ENCODE peak calls at places on chromosomes 13 and 19, in eight cellular contexts. W is hepatic stellate cell; H is CD8-positive, alpha-beta memory T cell; J is A549; T is stimulated activated CD4-positive, alpha-beta T cell treated with anti-CD3 and anti-CD28 coated beads, Interleukin-4, amount 100 ng/mL, for 48 hours; O is left colon; A is NCI-H1436; N is stimulated activated CD8-positive, alpha-beta memory T cell treated with anti-CD3 and anti-CD28 coated beads, Interleukin-7, amount 100 ng/mL, for 48 hours. Z is an unnamed sample.

GRCh38 chr19:10593820-10594637 is 6.9 kb upstream of the AP1M2 start:
- DNase-seq in W (no peak), H (no peak), J (no peak), T (no peak), O (peak), A (no peak), N (no peak), Z (no peak)

GRCh38 chr19:46355234-46355990 is 8.5 kb downstream of the PPP5C start:
- DNase-seq in W (no peak), H (no peak), J (peak), T (peak), O (no peak), A (no peak), N (no peak), Z (peak)

GRCh38 chr13:27634231-27634630 is 12.5 kb downstream of the POLR1D start:
- DNase-seq in W (no peak), H (no peak), J (no peak), T (no peak), O (no peak), A (no peak), N (no peak), Z (no peak)

GRCh38 chr19:4636151-4636717 is 3.1 kb upstream of the TNFAIP8L1 start:
- DNase-seq in W (peak), H (peak), J (peak), T (peak), O (peak), A (peak), N (peak), Z (peak)

GRCh38 chr19:47247308-47247990 is 8.9 kb upstream of the CCDC9 start:
- DNase-seq in W (peak), H (peak), J (peak), T (peak), O (peak), A (peak), N (no peak), Z (no peak)

GRCh38 chr13:53368948-53369347 is 340.3 kb downstream of the OLFM4 start:
- DNase-seq in W (no peak), H (no peak), J (no peak), T (no peak), O (no peak), A (no peak), N (no peak), Z (no peak)

GRCh38 chr13:20702530-20702929 is 969 bp upstream of the IL17D start:
- DNase-seq in W (no peak), H (no peak), J (no peak), T (no peak), O (no peak), A (no peak), N (no peak), Z (no peak)

GRCh38 chr19:33432408-33433170 is 59.1 kb downstream of the CEBPG start:
- DNase-seq in W (no peak), H (no peak), J (no peak), T (no peak), O (no peak), A (no peak), N (no peak), Z (no peak)

GRCh38 chr13:99746857-99747710 is 224.5 kb downstream of the ZIC5 start:
- DNase-seq in W (no peak), H (no peak), J (no peak), T (no peak), O (no peak), A (no peak), N (no peak), Z (no peak)

GRCh38 chr13:99425485-99426341 is 75.6 kb upstream of the TM9SF2 start:
- DNase-seq in W (no peak), H (peak), J (no peak), T (no peak), O (peak), A (no peak), N (no peak), Z (no peak)

Z was measured in GM18507.